ENCODE peak calls at places on chromosomes 3 and 15, in nine cellular contexts. M, Z, Q, P, V, G, F, E and C are unnamed samples.

GRCh38 chr15:74960995-74961588 is 4.5 kb upstream of the RPP25 start:
- DNase-seq in M (no peak), Z (no peak), Q (no peak), P (no peak), V (no peak), G (no peak), F (no peak), E (no peak), C (no peak)

GRCh38 chr3:62479276-62479675 is 105.9 kb upstream of the FEZF2 start:
- DNase-seq in M (no peak), Z (no peak), Q (no peak), P (no peak), V (no peak), G (no peak), F (no peak), E (no peak), C (no peak)

GRCh38 chr3:54536450-54536849 is 391.4 kb downstream of the LRTM1 start:
- DNase-seq in M (no peak), Z (no peak), Q (peak), P (no peak), V (no peak), G (no peak), F (no peak), E (no peak), C (no peak)

GRCh38 chr3:158709666-158710083 is 22.6 kb downstream of the RARRES1 start:
- DNase-seq in M (no peak), Z (peak), Q (no peak), P (peak), V (no peak), G (no peak), F (no peak), E (peak), C (no peak)

GRCh38 chr3:59607628-59608027 is 557.8 kb upstream of the CFAP20DC start:
- DNase-seq in M (no peak), Z (no peak), Q (no peak), P (peak), V (no peak), G (no peak), F (no peak), E (peak), C (no peak)

GRCh38 chr15:29130461-29130860 is 139.2 kb downstream of the NSMCE3 start:
- DNase-seq in M (no peak), Z (no peak), Q (no peak), P (no peak), V (no peak), G (no peak), F (no peak), E (no peak), C (no peak)

GRCh38 chr3:27869152-27869551 is 147.0 kb upstream of the EOMES start:
- DNase-seq in M (no peak), Z (no peak), Q (no peak), P (no peak), V (no peak), G (no peak), F (no peak), E (no peak), C (no peak)

GRCh38 chr3:57999423-58000115 is 8.7 kb upstream of the FLNB start:
- DNase-seq in M (no peak), Z (no peak), Q (no peak), P (no peak), V (no peak), G (no peak), F (no peak), E (no peak), C (no peak)

GRCh38 chr3:40719660-40720287 is 195.0 kb downstream of the ZNF621 start:
- DNase-seq in M (no peak), Z (peak), Q (no peak), P (peak), V (no peak), G (no peak), F (no peak), E (peak), C (no peak)

GRCh38 chr3:31590650-31591049 is 57.9 kb downstream of the STT3B start:
- DNase-seq in M (no peak), Z (no peak), Q (no peak), P (no peak), V (no peak), G (no peak), F (no peak), E (no peak), C (no peak)

GRCh38 chr3:171372694-171373093 is 87.5 kb downstream of the TNIK start:
- DNase-seq in M (no peak), Z (no peak), Q (no peak), P (no peak), V (no peak), G (no peak), F (no peak), E (no peak), C (no peak)

GRCh38 chr3:136444581-136444980 is 194.4 kb downstream of the PCCB start:
- DNase-seq in M (no peak), Z (no peak), Q (no peak), P (peak), V (no peak), G (no peak), F (no peak), E (no peak), C (no peak)

GRCh38 chr15:32747886-32748285 is 30.1 kb downstream of the GREM1 start:
- DNase-seq in M (no peak), Z (no peak), Q (no peak), P (no peak), V (no peak), G (no peak), F (no peak), E (no peak), C (no peak)

GRCh38 chr3:7876741-7877297 is 624.8 kb upstream of the LMCD1 start:
- DNase-seq in M (no peak), Z (no peak), Q (no peak), P (peak), V (peak), G (no peak), F (no peak), E (no peak), C (peak)

GRCh38 chr3:64627042-64627441 is 60.8 kb downstream of the ADAMTS9 start:
- DNase-seq in M (no peak), Z (no peak), Q (no peak), P (no peak), V (no peak), G (no peak), F (no peak), E (no peak), C (no peak)

GRCh38 chr3:123757281-123757940 is 126.7 kb downstream of the MYLK start:
- DNase-seq in M (no peak), Z (no peak), Q (no peak), P (no peak), V (no peak), G (peak), F (no peak), E (peak), C (no peak)

GRCh38 chr3:149970716-149971402 is at the start of gene PFN2:
- DNase-seq in M (peak), Z (peak), Q (peak), P (peak), V (peak), G (peak), F (peak), E (peak), C (peak)

GRCh38 chr3:140292154-140292553 is 357.2 kb downstream of the CLSTN2 start:
- DNase-seq in M (no peak), Z (no peak), Q (no peak), P (peak), V (no peak), G (no peak), F (no peak), E (peak), C (no peak)

GRCh38 chr3:136943396-136943795 is 14.4 kb upstream of the IL20RB start:
- DNase-seq in M (no peak), Z (no peak), Q (no peak), P (peak), V (no peak), G (no peak), F (no peak), E (no peak), C (no peak)

GRCh38 chr3:57062119-57062631 is 1.7 kb downstream of the SPATA12 start:
- DNase-seq in M (no peak), Z (no peak), Q (peak), P (no peak), V (no peak), G (no peak), F (no peak), E (no peak), C (no peak)

GRCh38 chr3:41711656-41712055 is 250.2 kb downstream of the ULK4 start:
- DNase-seq in M (no peak), Z (no peak), Q (no peak), P (peak), V (no peak), G (no peak), F (no peak), E (no peak), C (no peak)

GRCh38 chr15:38868326-38869114 is 303.9 kb upstream of the RASGRP1 start:
- DNase-seq in M (peak), Z (no peak), Q (no peak), P (peak), V (no peak), G (no peak), F (peak), E (peak), C (no peak)

GRCh38 chr3:141643391-141643790 is 94.7 kb upstream of the RNF7 start:
- DNase-seq in M (no peak), Z (no peak), Q (no peak), P (peak), V (no peak), G (no peak), F (no peak), E (no peak), C (no peak)

GRCh38 chr3:130759692-130760338 is 13.2 kb upstream of the PIK3R4 start:
- DNase-seq in M (peak), Z (peak), Q (peak), P (peak), V (peak), G (peak), F (peak), E (peak), C (peak)

GRCh38 chr3:193350744-193351143 is 27.8 kb downstream of the ATP13A5 start:
- DNase-seq in M (no peak), Z (no peak), Q (no peak), P (no peak), V (no peak), G (no peak), F (no peak), E (no peak), C (no peak)

GRCh38 chr3:185332026-185332735 is 30.8 kb upstream of the MAP3K13 start:
- DNase-seq in M (no peak), Z (no peak), Q (no peak), P (peak), V (no peak), G (no peak), F (no peak), E (peak), C (no peak)

GRCh38 chr3:23728651-23729117 is 77.1 kb upstream of the UBE2E1 start:
- DNase-seq in M (no peak), Z (no peak), Q (peak), P (no peak), V (no peak), G (no peak), F (no peak), E (no peak), C (no peak)

GRCh38 chr3:66602237-66602636 is 101.4 kb upstream of the LRIG1 start:
- DNase-seq in M (no peak), Z (no peak), Q (no peak), P (no peak), V (no peak), G (no peak), F (no peak), E (no peak), C (no peak)

GRCh38 chr3:50536471-50537180 is 30.9 kb downstream of the C3orf18 start:
- DNase-seq in M (no peak), Z (no peak), Q (no peak), P (no peak), V (no peak), G (no peak), F (no peak), E (no peak), C (no peak)

GRCh38 chr3:63910873-63911272 is 1.3 kb downstream of the SCAANT1 start:
- DNase-seq in M (no peak), Z (no peak), Q (no peak), P (no peak), V (no peak), G (peak), F (no peak), E (no peak), C (peak)

GRCh38 chr3:72698154-72698917 is 149.9 kb downstream of the SHQ1 start:
- DNase-seq in M (no peak), Z (no peak), Q (no peak), P (no peak), V (no peak), G (no peak), F (no peak), E (no peak), C (no peak)

GRCh38 chr3:11136116-11136515 is 18.2 kb upstream of the HRH1 start:
- DNase-seq in M (no peak), Z (no peak), Q (no peak), P (peak), V (no peak), G (no peak), F (no peak), E (peak), C (no peak)

GRCh38 chr3:140455476-140455875 is 222.4 kb upstream of the TRIM42 start:
- DNase-seq in M (no peak), Z (no peak), Q (no peak), P (no peak), V (no peak), G (no peak), F (no peak), E (no peak), C (no peak)

GRCh38 chr15:45827275-45827674 is 192.4 kb downstream of the SQOR start:
- DNase-seq in M (no peak), Z (no peak), Q (no peak), P (no peak), V (no peak), G (no peak), F (no peak), E (no peak), C (no peak)

GRCh38 chr3:150372320-150373118 is 35.6 kb upstream of the TSC22D2 start:
- DNase-seq in M (no peak), Z (no peak), Q (no peak), P (no peak), V (no peak), G (peak), F (peak), E (no peak), C (no peak)

GRCh38 chr3:49092948-49093852 is 671 bp downstream of the QRICH1 start:
- DNase-seq in M (peak), Z (peak), Q (peak), P (peak), V (peak), G (peak), F (peak), E (peak), C (peak)

GRCh38 chr15:40103124-40103858 is 5.4 kb downstream of the BMF start:
- DNase-seq in M (peak), Z (peak), Q (peak), P (peak), V (no peak), G (no peak), F (no peak), E (peak), C (no peak)